ENCODE peak calls at places on chromosomes 4 and X, in six cellular contexts. I is Calu3, D is COR-L47, E is H9, Y is thyroid gland, H is C1 segment of cervical spinal cord. G is an unnamed sample.
A peak's percentile ranks its signal among the peaks of the same experiment; 100 is the strongest.

GRCh38 chr4:1511441-1512041 is 105.3 kb upstream of the NKX1-1 start:
- DNase-seq in I (no peak), D (no peak), E (peak; percentile 76), Y (peak; percentile 49), H (no peak), G (no peak)

GRCh38 chr4:26183017-26183416 is 137.8 kb upstream of the RBPJ start:
- DNase-seq in I (no peak), D (no peak), E (no peak), Y (no peak), H (no peak), G (no peak)

GRCh38 chr4:79864470-79865190 is 208.4 kb downstream of the ANTXR2 start:
- DNase-seq in I (no peak), D (peak; percentile 87), E (no peak), Y (no peak), H (no peak), G (no peak)

GRCh38 chr4:63757919-63758318 is 651.3 kb downstream of the TECRL start:
- DNase-seq in I (no peak), D (no peak), E (no peak), Y (no peak), H (no peak), G (peak; percentile 5)

GRCh38 chr4:176939445-176939844 is 146.7 kb upstream of the VEGFC start:
- DNase-seq in I (no peak), D (no peak), E (no peak), Y (no peak), H (no peak), G (no peak)

GRCh38 chrX:110795645-110796510 is at the start of gene CHRDL1:
- DNase-seq in I (peak; percentile 16), D (no peak), E (peak; percentile 54), Y (peak; percentile 42), H (no peak), G (no peak)

GRCh38 chr4:6845574-6845973 is 63.0 kb downstream of the KIAA0232 start:
- DNase-seq in I (no peak), D (no peak), E (no peak), Y (no peak), H (no peak), G (no peak)

GRCh38 chr4:113212613-113213012 is 163.2 kb downstream of the ANK2 start:
- DNase-seq in I (no peak), D (no peak), E (no peak), Y (peak; percentile 12), H (no peak), G (no peak)

GRCh38 chrX:44483965-44484606 is 58.6 kb downstream of the FUNDC1 start:
- DNase-seq in I (no peak), D (no peak), E (no peak), Y (no peak), H (no peak), G (no peak)

GRCh38 chr4:101282076-101282844 is 65.1 kb downstream of the PPP3CA start:
- DNase-seq in I (no peak), D (no peak), E (peak; percentile 38), Y (no peak), H (no peak), G (no peak)

GRCh38 chr4:188245651-188246050 is 106.4 kb downstream of the TRIML1 start:
- DNase-seq in I (no peak), D (no peak), E (no peak), Y (no peak), H (no peak), G (no peak)

GRCh38 chr4:156237192-156237591 is 283.5 kb upstream of the CTSO start:
- DNase-seq in I (no peak), D (no peak), E (no peak), Y (no peak), H (no peak), G (no peak)

GRCh38 chr4:54767376-54767775 is 109.6 kb downstream of the KIT start:
- DNase-seq in I (no peak), D (no peak), E (no peak), Y (no peak), H (no peak), G (no peak)

GRCh38 chrX:100445593-100445992 is 35.5 kb upstream of the PCDH19 start:
- DNase-seq in I (no peak), D (no peak), E (no peak), Y (no peak), H (no peak), G (no peak)

GRCh38 chr4:121183359-121183758 is 19.2 kb upstream of the TNIP3 start:
- DNase-seq in I (no peak), D (no peak), E (no peak), Y (no peak), H (no peak), G (no peak)

GRCh38 chr4:140088317-140088967 is 65.5 kb downstream of the MAML3 start:
- DNase-seq in I (no peak), D (no peak), E (no peak), Y (no peak), H (no peak), G (no peak)

GRCh38 chr4:182245541-182246245 is 2.5 kb downstream of the TENM3 start:
- DNase-seq in I (no peak), D (no peak), E (no peak), Y (no peak), H (no peak), G (no peak)

GRCh38 chr4:17577660-17578481 is 873 bp downstream of the LAP3 start:
- DNase-seq in I (peak; percentile 19), D (peak; percentile 16), E (no peak), Y (peak; percentile 50), H (no peak), G (peak; percentile 30)

GRCh38 chr4:40238700-40239548 is 42.1 kb downstream of the RHOH start:
- DNase-seq in I (no peak), D (no peak), E (no peak), Y (no peak), H (no peak), G (no peak)

GRCh38 chr4:189046642-189047041 is 894.0 kb upstream of the FRG1 start:
- DNase-seq in I (no peak), D (no peak), E (peak; percentile 74), Y (no peak), H (no peak), G (no peak)

GRCh38 chr4:15653864-15654391 is 1.2 kb downstream of the FBXL5 start:
- DNase-seq in I (no peak), D (peak; percentile 53), E (no peak), Y (no peak), H (no peak), G (no peak)

GRCh38 chrX:74195120-74195519 is 108.9 kb upstream of the ZCCHC13 start:
- DNase-seq in I (no peak), D (no peak), E (no peak), Y (no peak), H (no peak), G (no peak)

GRCh38 chr4:62262676-62263075 is 1062.5 kb downstream of the ADGRL3 start:
- DNase-seq in I (no peak), D (no peak), E (no peak), Y (no peak), H (no peak), G (no peak)